ENCODE peak calls at places on chromosome 1, in four cellular contexts. One of them, this sample, is unnamed.

GRCh38 chr1:11858613-11858967 is at the start of gene NPPB:
- DNase-seq in activated effector memory CD4-positive, alpha-beta T cell treated with Interleukin-2 at 50 U/mL for 16 hours: no peak
- DNase-seq in neural progenitor cell: no peak
- DNase-seq in stimulated activated CD8-positive, alpha-beta memory T cell treated with anti-CD3 and anti-CD28 coated beads, Interleukin-7, amount 100 ng/mL, for 1 hour: no peak
- DNase-seq in this sample: no peak

GRCh38 chr1:206923009-206923960 is 1.5 kb upstream of the FCMR start:
- DNase-seq in stimulated activated CD8-positive, alpha-beta memory T cell treated with anti-CD3 and anti-CD28 coated beads, Interleukin-7, amount 100 ng/mL, for 1 hour: peak; percentile 39
- DNase-seq in neural progenitor cell: no peak
- DNase-seq in activated effector memory CD4-positive, alpha-beta T cell treated with Interleukin-2 at 50 U/mL for 16 hours: peak; percentile 74
- DNase-seq in this sample: no peak

GRCh38 chr1:12573015-12573825 is 44.8 kb downstream of the DHRS3 start:
- DNase-seq in activated effector memory CD4-positive, alpha-beta T cell treated with Interleukin-2 at 50 U/mL for 16 hours: no peak
- DNase-seq in neural progenitor cell: no peak
- DNase-seq in stimulated activated CD8-positive, alpha-beta memory T cell treated with anti-CD3 and anti-CD28 coated beads, Interleukin-7, amount 100 ng/mL, for 1 hour: no peak
- DNase-seq in this sample: no peak

GRCh38 chr1:29235955-29236742 is at the start of gene PTPRU:
- DNase-seq in neural progenitor cell: peak; percentile 93
- DNase-seq in stimulated activated CD8-positive, alpha-beta memory T cell treated with anti-CD3 and anti-CD28 coated beads, Interleukin-7, amount 100 ng/mL, for 1 hour: peak; percentile 67
- DNase-seq in activated effector memory CD4-positive, alpha-beta T cell treated with Interleukin-2 at 50 U/mL for 16 hours: peak; percentile 69
- DNase-seq in this sample: peak; percentile 85

GRCh38 chr1:20739225-20739624 is 6.7 kb upstream of the SH2D5 start:
- DNase-seq in stimulated activated CD8-positive, alpha-beta memory T cell treated with anti-CD3 and anti-CD28 coated beads, Interleukin-7, amount 100 ng/mL, for 1 hour: no peak
- DNase-seq in neural progenitor cell: no peak
- DNase-seq in activated effector memory CD4-positive, alpha-beta T cell treated with Interleukin-2 at 50 U/mL for 16 hours: no peak
- DNase-seq in this sample: no peak

GRCh38 chr1:54337034-54337433 is 69.2 kb downstream of the SSBP3 start:
- DNase-seq in activated effector memory CD4-positive, alpha-beta T cell treated with Interleukin-2 at 50 U/mL for 16 hours: no peak
- DNase-seq in stimulated activated CD8-positive, alpha-beta memory T cell treated with anti-CD3 and anti-CD28 coated beads, Interleukin-7, amount 100 ng/mL, for 1 hour: no peak
- DNase-seq in neural progenitor cell: no peak
- DNase-seq in this sample: no peak

GRCh38 chr1:201740609-201741231 is 88.2 kb upstream of the IPO9 start:
- DNase-seq in neural progenitor cell: peak; percentile 48
- DNase-seq in stimulated activated CD8-positive, alpha-beta memory T cell treated with anti-CD3 and anti-CD28 coated beads, Interleukin-7, amount 100 ng/mL, for 1 hour: no peak
- DNase-seq in activated effector memory CD4-positive, alpha-beta T cell treated with Interleukin-2 at 50 U/mL for 16 hours: no peak
- DNase-seq in this sample: no peak

GRCh38 chr1:118223426-118223825 is 38.4 kb upstream of the SPAG17 start:
- DNase-seq in activated effector memory CD4-positive, alpha-beta T cell treated with Interleukin-2 at 50 U/mL for 16 hours: no peak
- DNase-seq in stimulated activated CD8-positive, alpha-beta memory T cell treated with anti-CD3 and anti-CD28 coated beads, Interleukin-7, amount 100 ng/mL, for 1 hour: no peak
- DNase-seq in neural progenitor cell: peak; percentile 74
- DNase-seq in this sample: peak; percentile 64

GRCh38 chr1:153942766-153943549 is 3.6 kb downstream of the DENND4B start:
- DNase-seq in activated effector memory CD4-positive, alpha-beta T cell treated with Interleukin-2 at 50 U/mL for 16 hours: no peak
- DNase-seq in neural progenitor cell: no peak
- DNase-seq in stimulated activated CD8-positive, alpha-beta memory T cell treated with anti-CD3 and anti-CD28 coated beads, Interleukin-7, amount 100 ng/mL, for 1 hour: no peak
- DNase-seq in this sample: no peak

GRCh38 chr1:78292361-78292760 is 198.4 kb upstream of the PTGFR start:
- DNase-seq in activated effector memory CD4-positive, alpha-beta T cell treated with Interleukin-2 at 50 U/mL for 16 hours: no peak
- DNase-seq in neural progenitor cell: no peak
- DNase-seq in stimulated activated CD8-positive, alpha-beta memory T cell treated with anti-CD3 and anti-CD28 coated beads, Interleukin-7, amount 100 ng/mL, for 1 hour: no peak
- DNase-seq in this sample: no peak

GRCh38 chr1:151639466-151639865 is 27.6 kb downstream of the SNX27 start:
- DNase-seq in neural progenitor cell: no peak
- DNase-seq in activated effector memory CD4-positive, alpha-beta T cell treated with Interleukin-2 at 50 U/mL for 16 hours: no peak
- DNase-seq in stimulated activated CD8-positive, alpha-beta memory T cell treated with anti-CD3 and anti-CD28 coated beads, Interleukin-7, amount 100 ng/mL, for 1 hour: no peak
- DNase-seq in this sample: no peak

GRCh38 chr1:24988560-24988912 is 58.5 kb upstream of the RUNX3 start:
- DNase-seq in neural progenitor cell: no peak
- DNase-seq in stimulated activated CD8-positive, alpha-beta memory T cell treated with anti-CD3 and anti-CD28 coated beads, Interleukin-7, amount 100 ng/mL, for 1 hour: no peak
- DNase-seq in activated effector memory CD4-positive, alpha-beta T cell treated with Interleukin-2 at 50 U/mL for 16 hours: no peak
- DNase-seq in this sample: no peak

GRCh38 chr1:233242827-233243483 is 52.6 kb downstream of the PCNX2 start:
- DNase-seq in neural progenitor cell: no peak
- DNase-seq in activated effector memory CD4-positive, alpha-beta T cell treated with Interleukin-2 at 50 U/mL for 16 hours: no peak
- DNase-seq in stimulated activated CD8-positive, alpha-beta memory T cell treated with anti-CD3 and anti-CD28 coated beads, Interleukin-7, amount 100 ng/mL, for 1 hour: no peak
- DNase-seq in this sample: no peak

GRCh38 chr1:16625497-16626408 is 12.4 kb upstream of the NBPF1 start:
- DNase-seq in activated effector memory CD4-positive, alpha-beta T cell treated with Interleukin-2 at 50 U/mL for 16 hours: no peak
- DNase-seq in neural progenitor cell: no peak
- DNase-seq in stimulated activated CD8-positive, alpha-beta memory T cell treated with anti-CD3 and anti-CD28 coated beads, Interleukin-7, amount 100 ng/mL, for 1 hour: no peak
- DNase-seq in this sample: no peak

GRCh38 chr1:150971583-150972416 is 2.8 kb downstream of the CERS2 start:
- DNase-seq in activated effector memory CD4-positive, alpha-beta T cell treated with Interleukin-2 at 50 U/mL for 16 hours: no peak
- DNase-seq in neural progenitor cell: peak; percentile 58
- DNase-seq in stimulated activated CD8-positive, alpha-beta memory T cell treated with anti-CD3 and anti-CD28 coated beads, Interleukin-7, amount 100 ng/mL, for 1 hour: no peak
- DNase-seq in this sample: peak; percentile 50

GRCh38 chr1:62951441-62951840 is 167.5 kb downstream of the ATG4C start:
- DNase-seq in activated effector memory CD4-positive, alpha-beta T cell treated with Interleukin-2 at 50 U/mL for 16 hours: no peak
- DNase-seq in neural progenitor cell: no peak
- DNase-seq in stimulated activated CD8-positive, alpha-beta memory T cell treated with anti-CD3 and anti-CD28 coated beads, Interleukin-7, amount 100 ng/mL, for 1 hour: no peak
- DNase-seq in this sample: no peak

This sample was measured in WTC11.